ENCODE peak calls at places on chromosomes 5 and 9, in four cellular contexts. One of them, this sample, is unnamed.

GRCh38 chr9:70534471-70534870 is 120.0 kb upstream of the KLF9 start:
- DNase-seq in endothelial cell: no peak
- DNase-seq in T-helper 1 cell: no peak
- DNase-seq in upper lobe of right lung: no peak
- DNase-seq in this sample: no peak

GRCh38 chr9:93580654-93581380 is 4.4 kb downstream of the PHF2 start:
- DNase-seq in endothelial cell: no peak
- DNase-seq in T-helper 1 cell: no peak
- DNase-seq in upper lobe of right lung: no peak
- DNase-seq in this sample: no peak

GRCh38 chr9:89383030-89383720 is 64.9 kb downstream of the SECISBP2 start:
- DNase-seq in endothelial cell: no peak
- DNase-seq in T-helper 1 cell: no peak
- DNase-seq in upper lobe of right lung: no peak
- DNase-seq in this sample: no peak

GRCh38 chr9:129432671-129433154 is 188.2 kb downstream of the C9orf50 start:
- DNase-seq in upper lobe of right lung: no peak
- DNase-seq in T-helper 1 cell: no peak
- DNase-seq in endothelial cell: no peak
- DNase-seq in this sample: no peak

GRCh38 chr5:136159457-136159856 is 26.8 kb downstream of the SMAD5 start:
- DNase-seq in endothelial cell: no peak
- DNase-seq in T-helper 1 cell: no peak
- DNase-seq in upper lobe of right lung: no peak
- DNase-seq in this sample: no peak

GRCh38 chr5:157076558-157076957 is 17.6 kb upstream of the HAVCR1 start:
- DNase-seq in upper lobe of right lung: no peak
- DNase-seq in endothelial cell: no peak
- DNase-seq in T-helper 1 cell: no peak
- DNase-seq in this sample: no peak

GRCh38 chr5:17398439-17398838 is 99.6 kb upstream of the TAF11L2 start:
- DNase-seq in T-helper 1 cell: no peak
- DNase-seq in upper lobe of right lung: no peak
- DNase-seq in endothelial cell: no peak
- DNase-seq in this sample: no peak

GRCh38 chr5:51271261-51271660 is 112.0 kb upstream of the ISL1 start:
- DNase-seq in endothelial cell: no peak
- DNase-seq in upper lobe of right lung: no peak
- DNase-seq in T-helper 1 cell: no peak
- DNase-seq in this sample: no peak

GRCh38 chr5:73901045-73901444 is 275.0 kb downstream of the ARHGEF28 start:
- DNase-seq in upper lobe of right lung: no peak
- DNase-seq in endothelial cell: no peak
- DNase-seq in T-helper 1 cell: no peak
- DNase-seq in this sample: no peak

GRCh38 chr5:62779010-62779422 is 200.4 kb downstream of the LRRC70 start:
- DNase-seq in endothelial cell: peak
- DNase-seq in T-helper 1 cell: no peak
- DNase-seq in upper lobe of right lung: no peak
- DNase-seq in this sample: no peak

GRCh38 chr5:131635755-131636479 is 888 bp upstream of the RAPGEF6 start:
- DNase-seq in endothelial cell: no peak
- DNase-seq in T-helper 1 cell: no peak
- DNase-seq in upper lobe of right lung: no peak
- DNase-seq in this sample: no peak

GRCh38 chr5:167953151-167953788 is 338.2 kb upstream of the WWC1 start:
- DNase-seq in T-helper 1 cell: no peak
- DNase-seq in endothelial cell: no peak
- DNase-seq in upper lobe of right lung: no peak
- DNase-seq in this sample: no peak

GRCh38 chr5:17355585-17356346 is 138.3 kb downstream of the BASP1 start:
- DNase-seq in upper lobe of right lung: no peak
- DNase-seq in T-helper 1 cell: no peak
- DNase-seq in endothelial cell: no peak
- DNase-seq in this sample: no peak

GRCh38 chr5:155471027-155471426 is 457.5 kb downstream of the KIF4B start:
- DNase-seq in upper lobe of right lung: no peak
- DNase-seq in endothelial cell: no peak
- DNase-seq in T-helper 1 cell: no peak
- DNase-seq in this sample: no peak

GRCh38 chr9:76818271-76818670 is 54.0 kb downstream of the PCA3 start:
- DNase-seq in T-helper 1 cell: no peak
- DNase-seq in upper lobe of right lung: no peak
- DNase-seq in endothelial cell: no peak
- DNase-seq in this sample: no peak

This sample was measured in spleen.